ENCODE peak calls at places on chromosomes 13 and 19, in eight cellular contexts. One of them, this sample, is unnamed.

GRCh38 chr13:93279982-93280381 is 53.4 kb downstream of the GPC6 start:
- DNase-seq in iPS-NIHi11: no peak
- DNase-seq in NCI-H774: no peak
- DNase-seq in T-cell: no peak
- DNase-seq in activated gamma-delta T cell treated with anti-CD3 and anti-CD28 coated beads, Interleukin-2, amount 50 U/mL, for 16 hours: no peak
- DNase-seq in AG04449: no peak
- DNase-seq in activated CD4-positive, CD25-positive, alpha-beta regulatory T cell: no peak
- DNase-seq in endothelial cell: no peak
- DNase-seq in this sample: no peak

GRCh38 chr13:26929971-26930730 is 169.6 kb upstream of the GPR12 start:
- DNase-seq in iPS-NIHi11: peak
- DNase-seq in NCI-H774: peak
- DNase-seq in T-cell: peak
- DNase-seq in activated gamma-delta T cell treated with anti-CD3 and anti-CD28 coated beads, Interleukin-2, amount 50 U/mL, for 16 hours: peak
- DNase-seq in AG04449: no peak
- DNase-seq in activated CD4-positive, CD25-positive, alpha-beta regulatory T cell: peak
- DNase-seq in endothelial cell: peak
- DNase-seq in this sample: peak

GRCh38 chr19:19306191-19306590 is 14.1 kb downstream of the SUGP1 start:
- DNase-seq in iPS-NIHi11: no peak
- DNase-seq in NCI-H774: no peak
- DNase-seq in T-cell: no peak
- DNase-seq in activated gamma-delta T cell treated with anti-CD3 and anti-CD28 coated beads, Interleukin-2, amount 50 U/mL, for 16 hours: no peak
- DNase-seq in AG04449: no peak
- DNase-seq in activated CD4-positive, CD25-positive, alpha-beta regulatory T cell: no peak
- DNase-seq in endothelial cell: no peak
- DNase-seq in this sample: no peak

GRCh38 chr13:34863360-34864135 is 78.5 kb upstream of the NBEA start:
- DNase-seq in iPS-NIHi11: no peak
- DNase-seq in NCI-H774: no peak
- DNase-seq in T-cell: no peak
- DNase-seq in activated gamma-delta T cell treated with anti-CD3 and anti-CD28 coated beads, Interleukin-2, amount 50 U/mL, for 16 hours: no peak
- DNase-seq in AG04449: peak
- DNase-seq in activated CD4-positive, CD25-positive, alpha-beta regulatory T cell: no peak
- DNase-seq in endothelial cell: no peak
- DNase-seq in this sample: no peak

GRCh38 chr13:109704771-109705628 is 81.4 kb downstream of the IRS2 start:
- DNase-seq in iPS-NIHi11: no peak
- DNase-seq in NCI-H774: no peak
- DNase-seq in T-cell: no peak
- DNase-seq in activated gamma-delta T cell treated with anti-CD3 and anti-CD28 coated beads, Interleukin-2, amount 50 U/mL, for 16 hours: no peak
- DNase-seq in AG04449: no peak
- DNase-seq in activated CD4-positive, CD25-positive, alpha-beta regulatory T cell: no peak
- DNase-seq in endothelial cell: no peak
- DNase-seq in this sample: no peak

GRCh38 chr13:79119578-79120107 is 286.4 kb downstream of the RBM26 start:
- DNase-seq in iPS-NIHi11: no peak
- DNase-seq in NCI-H774: no peak
- DNase-seq in T-cell: no peak
- DNase-seq in activated gamma-delta T cell treated with anti-CD3 and anti-CD28 coated beads, Interleukin-2, amount 50 U/mL, for 16 hours: no peak
- DNase-seq in AG04449: no peak
- DNase-seq in activated CD4-positive, CD25-positive, alpha-beta regulatory T cell: no peak
- DNase-seq in endothelial cell: no peak
- DNase-seq in this sample: no peak

GRCh38 chr19:1396768-1397679 is 4.3 kb downstream of the GAMT start:
- DNase-seq in iPS-NIHi11: no peak
- DNase-seq in NCI-H774: no peak
- DNase-seq in T-cell: no peak
- DNase-seq in activated gamma-delta T cell treated with anti-CD3 and anti-CD28 coated beads, Interleukin-2, amount 50 U/mL, for 16 hours: no peak
- DNase-seq in AG04449: no peak
- DNase-seq in activated CD4-positive, CD25-positive, alpha-beta regulatory T cell: no peak
- DNase-seq in endothelial cell: no peak
- DNase-seq in this sample: no peak

GRCh38 chr13:111897178-111897845 is 169.6 kb upstream of the SOX1 start:
- DNase-seq in iPS-NIHi11: no peak
- DNase-seq in NCI-H774: no peak
- DNase-seq in T-cell: no peak
- DNase-seq in activated gamma-delta T cell treated with anti-CD3 and anti-CD28 coated beads, Interleukin-2, amount 50 U/mL, for 16 hours: no peak
- DNase-seq in AG04449: no peak
- DNase-seq in activated CD4-positive, CD25-positive, alpha-beta regulatory T cell: no peak
- DNase-seq in endothelial cell: no peak
- DNase-seq in this sample: no peak

GRCh38 chr19:14580623-14581237 is 2.2 kb upstream of the CLEC17A start:
- DNase-seq in iPS-NIHi11: no peak
- DNase-seq in NCI-H774: no peak
- DNase-seq in T-cell: no peak
- DNase-seq in activated gamma-delta T cell treated with anti-CD3 and anti-CD28 coated beads, Interleukin-2, amount 50 U/mL, for 16 hours: no peak
- DNase-seq in AG04449: no peak
- DNase-seq in activated CD4-positive, CD25-positive, alpha-beta regulatory T cell: no peak
- DNase-seq in endothelial cell: no peak
- DNase-seq in this sample: no peak

GRCh38 chr13:104171132-104171531 is 1104.9 kb upstream of the SLC10A2 start:
- DNase-seq in iPS-NIHi11: no peak
- DNase-seq in NCI-H774: peak
- DNase-seq in T-cell: no peak
- DNase-seq in activated gamma-delta T cell treated with anti-CD3 and anti-CD28 coated beads, Interleukin-2, amount 50 U/mL, for 16 hours: no peak
- DNase-seq in AG04449: no peak
- DNase-seq in activated CD4-positive, CD25-positive, alpha-beta regulatory T cell: no peak
- DNase-seq in endothelial cell: no peak
- DNase-seq in this sample: no peak

GRCh38 chr13:102651892-102652291 is 43.0 kb downstream of the METTL21C start:
- DNase-seq in iPS-NIHi11: no peak
- DNase-seq in NCI-H774: no peak
- DNase-seq in T-cell: no peak
- DNase-seq in activated gamma-delta T cell treated with anti-CD3 and anti-CD28 coated beads, Interleukin-2, amount 50 U/mL, for 16 hours: no peak
- DNase-seq in AG04449: no peak
- DNase-seq in activated CD4-positive, CD25-positive, alpha-beta regulatory T cell: no peak
- DNase-seq in endothelial cell: no peak
- DNase-seq in this sample: no peak

GRCh38 chr13:114038900-114039299 is 65.0 kb upstream of the C13orf46 start:
- DNase-seq in iPS-NIHi11: no peak
- DNase-seq in NCI-H774: no peak
- DNase-seq in T-cell: no peak
- DNase-seq in activated gamma-delta T cell treated with anti-CD3 and anti-CD28 coated beads, Interleukin-2, amount 50 U/mL, for 16 hours: no peak
- DNase-seq in AG04449: no peak
- DNase-seq in activated CD4-positive, CD25-positive, alpha-beta regulatory T cell: no peak
- DNase-seq in endothelial cell: no peak
- DNase-seq in this sample: no peak

GRCh38 chr13:107680115-107680514 is 535.2 kb downstream of the LIG4 start:
- DNase-seq in iPS-NIHi11: no peak
- DNase-seq in NCI-H774: peak
- DNase-seq in T-cell: no peak
- DNase-seq in activated gamma-delta T cell treated with anti-CD3 and anti-CD28 coated beads, Interleukin-2, amount 50 U/mL, for 16 hours: no peak
- DNase-seq in AG04449: no peak
- DNase-seq in activated CD4-positive, CD25-positive, alpha-beta regulatory T cell: no peak
- DNase-seq in endothelial cell: no peak
- DNase-seq in this sample: peak

GRCh38 chr13:103349664-103350063 is 283.4 kb upstream of the SLC10A2 start:
- DNase-seq in iPS-NIHi11: no peak
- DNase-seq in NCI-H774: no peak
- DNase-seq in T-cell: no peak
- DNase-seq in activated gamma-delta T cell treated with anti-CD3 and anti-CD28 coated beads, Interleukin-2, amount 50 U/mL, for 16 hours: no peak
- DNase-seq in AG04449: no peak
- DNase-seq in activated CD4-positive, CD25-positive, alpha-beta regulatory T cell: no peak
- DNase-seq in endothelial cell: no peak
- DNase-seq in this sample: no peak

GRCh38 chr13:57137631-57138030 is 3.1 kb upstream of the PRR20A start:
- DNase-seq in iPS-NIHi11: no peak
- DNase-seq in NCI-H774: no peak
- DNase-seq in T-cell: no peak
- DNase-seq in activated gamma-delta T cell treated with anti-CD3 and anti-CD28 coated beads, Interleukin-2, amount 50 U/mL, for 16 hours: no peak
- DNase-seq in AG04449: no peak
- DNase-seq in activated CD4-positive, CD25-positive, alpha-beta regulatory T cell: no peak
- DNase-seq in endothelial cell: no peak
- DNase-seq in this sample: no peak

GRCh38 chr19:19342086-19343015 is 21.7 kb downstream of the MAU2 start:
- DNase-seq in iPS-NIHi11: peak
- DNase-seq in NCI-H774: no peak
- DNase-seq in T-cell: peak
- DNase-seq in activated gamma-delta T cell treated with anti-CD3 and anti-CD28 coated beads, Interleukin-2, amount 50 U/mL, for 16 hours: no peak
- DNase-seq in AG04449: no peak
- DNase-seq in activated CD4-positive, CD25-positive, alpha-beta regulatory T cell: no peak
- DNase-seq in endothelial cell: peak
- DNase-seq in this sample: peak

GRCh38 chr13:41588899-41589298 is 131.5 kb downstream of the RGCC start:
- DNase-seq in iPS-NIHi11: no peak
- DNase-seq in NCI-H774: no peak
- DNase-seq in T-cell: no peak
- DNase-seq in activated gamma-delta T cell treated with anti-CD3 and anti-CD28 coated beads, Interleukin-2, amount 50 U/mL, for 16 hours: no peak
- DNase-seq in AG04449: peak
- DNase-seq in activated CD4-positive, CD25-positive, alpha-beta regulatory T cell: no peak
- DNase-seq in endothelial cell: no peak
- DNase-seq in this sample: no peak

GRCh38 chr13:107375701-107376350 is 807.9 kb upstream of the ARGLU1 start:
- DNase-seq in iPS-NIHi11: no peak
- DNase-seq in NCI-H774: no peak
- DNase-seq in T-cell: no peak
- DNase-seq in activated gamma-delta T cell treated with anti-CD3 and anti-CD28 coated beads, Interleukin-2, amount 50 U/mL, for 16 hours: no peak
- DNase-seq in AG04449: no peak
- DNase-seq in activated CD4-positive, CD25-positive, alpha-beta regulatory T cell: no peak
- DNase-seq in endothelial cell: no peak
- DNase-seq in this sample: peak

GRCh38 chr19:19493841-19494546 is 21.4 kb downstream of the TSSK6 start:
- DNase-seq in iPS-NIHi11: no peak
- DNase-seq in NCI-H774: no peak
- DNase-seq in T-cell: no peak
- DNase-seq in activated gamma-delta T cell treated with anti-CD3 and anti-CD28 coated beads, Interleukin-2, amount 50 U/mL, for 16 hours: no peak
- DNase-seq in AG04449: no peak
- DNase-seq in activated CD4-positive, CD25-positive, alpha-beta regulatory T cell: no peak
- DNase-seq in endothelial cell: no peak
- DNase-seq in this sample: no peak

This sample was measured in NCI-H748 treated with DMSO at 0.1 percent for 48 hours.